ENCODE peak calls at places on chromosome 22, in six cellular contexts. H is HepG2, N is tibial nerve, U is K562, D is A549, Q is ovary. O is an unnamed sample.

GRCh38 chr22:46295277-46295971 is 1.2 kb upstream of the GTSE1 start:
- DNase-seq in U (no peak), N (no peak), D (no peak), H (no peak), Q (no peak), O (no peak)

GRCh38 chr22:46797355-46797754 is 34.9 kb downstream of the TBC1D22A start:
- DNase-seq in H (peak), D (no peak), Q (no peak), N (no peak), U (peak), O (no peak)

GRCh38 chr22:49693416-49693815 is 134.3 kb downstream of the BRD1 start:
- DNase-seq in U (no peak), Q (peak), D (no peak), N (no peak), H (no peak), O (no peak)

GRCh38 chr22:21760640-21761039 is 25.0 kb upstream of the YPEL1 start:
- DNase-seq in U (peak), H (no peak), Q (no peak), D (no peak), N (no peak), O (no peak)

GRCh38 chr22:44571566-44572413 is 73.8 kb upstream of the RTL6 start:
- DNase-seq in H (no peak), D (no peak), Q (peak), U (no peak), N (no peak), O (peak)

GRCh38 chr22:49284931-49285330 is 542.7 kb downstream of the BRD1 start:
- DNase-seq in N (no peak), H (no peak), D (no peak), U (no peak), Q (no peak), O (no peak)

GRCh38 chr22:43782448-43782847 is 29.7 kb downstream of the EFCAB6 start:
- DNase-seq in H (no peak), Q (no peak), N (no peak), U (no peak), D (no peak), O (no peak)

GRCh38 chr22:27512283-27512761 is 289.2 kb downstream of the MN1 start:
- DNase-seq in D (no peak), H (no peak), Q (peak), N (peak), U (no peak), O (peak)

GRCh38 chr22:21642584-21643448 is 714 bp downstream of the SDF2L1 start:
- DNase-seq in H (peak), N (no peak), U (peak), D (peak), Q (peak), O (no peak)

GRCh38 chr22:31082606-31083376 is 1.7 kb downstream of the SMTN start:
- DNase-seq in H (peak), D (peak), U (peak), N (peak), Q (peak), O (peak)

GRCh38 chr22:40215266-40215665 is 37.5 kb downstream of the TNRC6B start:
- DNase-seq in Q (no peak), U (no peak), D (no peak), N (no peak), H (no peak), O (peak)

GRCh38 chr22:50209893-50210292 is 9.1 kb downstream of the SELENOO start:
- DNase-seq in D (peak), H (peak), Q (peak), N (peak), U (peak), O (no peak)

GRCh38 chr22:31290494-31291402 is 1.5 kb downstream of the PIK3IP1 start:
- DNase-seq in H (peak), D (peak), N (peak), U (peak), Q (peak), O (peak)

GRCh38 chr22:50151571-50152537 is 18.7 kb upstream of the PANX2 start:
- DNase-seq in N (no peak), H (no peak), U (no peak), D (no peak), Q (no peak), O (peak)

GRCh38 chr22:45318558-45319318 is 9.0 kb downstream of the FAM118A start:
- DNase-seq in Q (peak), H (no peak), D (no peak), U (no peak), N (peak), O (no peak)

GRCh38 chr22:39381009-39381755 is 18.4 kb upstream of the TAB1 start:
- DNase-seq in D (no peak), U (no peak), Q (no peak), H (no peak), N (no peak), O (no peak)

GRCh38 chr22:30573594-30574094 is 821 bp downstream of the GAL3ST1 start:
- DNase-seq in H (no peak), N (no peak), D (no peak), Q (no peak), U (no peak), O (no peak)

GRCh38 chr22:46356496-46357185 is 21.1 kb downstream of the TRMU start:
- DNase-seq in N (no peak), U (no peak), D (no peak), Q (no peak), H (no peak), O (no peak)

GRCh38 chr22:45538284-45538683 is 35.6 kb downstream of the FBLN1 start:
- DNase-seq in N (no peak), U (no peak), Q (no peak), H (no peak), D (no peak), O (no peak)

GRCh38 chr22:49525776-49526535 is 301.7 kb downstream of the BRD1 start:
- DNase-seq in N (no peak), U (no peak), Q (no peak), H (no peak), D (no peak), O (no peak)

GRCh38 chr22:40008726-40009125 is 14.0 kb downstream of the FAM83F start:
- DNase-seq in U (no peak), Q (no peak), H (no peak), N (no peak), D (no peak), O (no peak)

GRCh38 chr22:27581688-27582087 is 219.9 kb downstream of the MN1 start:
- DNase-seq in U (no peak), H (no peak), D (no peak), Q (peak), N (peak), O (peak)

GRCh38 chr22:40243891-40244290 is 66.2 kb downstream of the TNRC6B start:
- DNase-seq in D (no peak), N (no peak), H (no peak), Q (no peak), U (no peak), O (no peak)

GRCh38 chr22:39439170-39439569 is 17.6 kb upstream of the MGAT3 start:
- DNase-seq in D (no peak), N (no peak), Q (no peak), U (no peak), H (peak), O (no peak)

GRCh38 chr22:46110215-46110614 is 40.1 kb upstream of the PPARA start:
- DNase-seq in U (peak), D (no peak), N (no peak), H (no peak), Q (peak), O (no peak)

GRCh38 chr22:47088480-47089145 is 326.2 kb downstream of the TBC1D22A start:
- DNase-seq in Q (no peak), H (no peak), D (no peak), U (no peak), N (no peak), O (peak)

GRCh38 chr22:28034760-28035401 is 115.8 kb upstream of the PITPNB start:
- DNase-seq in H (no peak), Q (peak), N (peak), U (no peak), D (no peak), O (peak)

GRCh38 chr22:29520851-29521250 is 32.7 kb downstream of the THOC5 start:
- DNase-seq in Q (no peak), N (no peak), U (no peak), D (no peak), H (no peak), O (no peak)

GRCh38 chr22:44464000-44464399 is 34.0 kb downstream of the RTL6 start:
- DNase-seq in D (no peak), N (no peak), U (no peak), Q (no peak), H (no peak), O (no peak)

GRCh38 chr22:50184541-50185383 is 951 bp upstream of the TRABD start:
- DNase-seq in H (no peak), U (no peak), D (no peak), N (no peak), Q (peak), O (no peak)

GRCh38 chr22:50544746-50545253 is 899 bp upstream of the KLHDC7B start:
- DNase-seq in D (no peak), U (no peak), H (no peak), Q (no peak), N (no peak), O (no peak)

GRCh38 chr22:45317551-45318167 is 7.9 kb downstream of the FAM118A start:
- DNase-seq in H (no peak), Q (peak), U (no peak), D (no peak), N (peak), O (peak)

GRCh38 chr22:29811377-29811776 is 26.7 kb downstream of the ASCC2 start:
- DNase-seq in D (no peak), N (no peak), U (no peak), H (peak), Q (no peak), O (no peak)

GRCh38 chr22:30254307-30254706 is 7.7 kb upstream of the LIF start:
- DNase-seq in Q (no peak), H (no peak), N (no peak), U (no peak), D (no peak), O (no peak)

GRCh38 chr22:32996702-32997101 is 61.5 kb downstream of the SYN3 start:
- DNase-seq in N (peak), U (no peak), Q (no peak), D (no peak), H (no peak), O (peak)

GRCh38 chr22:42086051-42086450 is 4.5 kb downstream of the NDUFA6 start:
- DNase-seq in D (no peak), H (no peak), Q (no peak), U (no peak), N (no peak), O (no peak)

GRCh38 chr22:42091446-42091764 is 833 bp upstream of the NDUFA6 start:
- DNase-seq in H (no peak), N (no peak), Q (peak), D (no peak), U (peak), O (no peak)

GRCh38 chr22:42084874-42085273 is 5.4 kb downstream of the SMDT1 start:
- DNase-seq in Q (no peak), U (no peak), D (no peak), H (no peak), N (no peak), O (peak)

GRCh38 chr22:42090596-42091445 is at the start of gene NDUFA6:
- DNase-seq in Q (peak), D (peak), U (peak), H (peak), N (peak), O (peak)
- TF ChIP-seq POLR2A in Q (peak), D (peak), U (peak), H (peak), N (peak), O (peak)

GRCh38 chr22:25545117-25545516 is 19.4 kb upstream of the GRK3 start:
- DNase-seq in H (no peak), Q (no peak), D (no peak), U (no peak), N (no peak), O (no peak)

GRCh38 chr22:25545677-25546076 is 18.8 kb upstream of the GRK3 start:
- DNase-seq in H (no peak), D (no peak), Q (no peak), U (peak), N (no peak), O (no peak)

GRCh38 chr22:25546751-25547150 is 17.7 kb upstream of the GRK3 start:
- DNase-seq in Q (no peak), U (no peak), H (no peak), N (no peak), D (no peak), O (no peak)

GRCh38 chr22:25548866-25549464 is 15.5 kb upstream of the GRK3 start:
- DNase-seq in H (no peak), D (no peak), Q (no peak), N (no peak), U (no peak), O (no peak)

GRCh38 chr22:25546242-25546641 is 18.2 kb upstream of the GRK3 start:
- DNase-seq in H (no peak), U (no peak), N (no peak), Q (no peak), D (no peak), O (no peak)
- H3K27ac ChIP-seq in H (no peak), U (no peak), N (no peak), Q (no peak), D (no peak), O (no peak)

GRCh38 chr22:23237201-23237798 is 57.0 kb downstream of the BCR start:
- DNase-seq in H (no peak), D (no peak), U (peak), N (peak), Q (peak), O (no peak)
- TF ChIP-seq EP300 in H (no peak), D (no peak), U (no peak), N (peak), Q (no peak), O (no peak)

GRCh38 chr22:36350751-36351594 is 36.8 kb downstream of the MYH9 start:
- DNase-seq in N (no peak), H (peak), Q (peak), D (peak), U (no peak), O (no peak)

GRCh38 chr22:36351921-36352774 is 35.6 kb downstream of the MYH9 start:
- DNase-seq in D (no peak), H (peak), N (no peak), U (no peak), Q (no peak), O (no peak)

GRCh38 chr22:36355894-36356293 is 31.9 kb downstream of the MYH9 start:
- DNase-seq in U (no peak), H (no peak), Q (no peak), D (no peak), N (no peak), O (no peak)

GRCh38 chr22:36355362-36355761 is 32.4 kb downstream of the MYH9 start:
- DNase-seq in U (no peak), H (no peak), Q (no peak), N (no peak), D (no peak), O (no peak)

DNA sequence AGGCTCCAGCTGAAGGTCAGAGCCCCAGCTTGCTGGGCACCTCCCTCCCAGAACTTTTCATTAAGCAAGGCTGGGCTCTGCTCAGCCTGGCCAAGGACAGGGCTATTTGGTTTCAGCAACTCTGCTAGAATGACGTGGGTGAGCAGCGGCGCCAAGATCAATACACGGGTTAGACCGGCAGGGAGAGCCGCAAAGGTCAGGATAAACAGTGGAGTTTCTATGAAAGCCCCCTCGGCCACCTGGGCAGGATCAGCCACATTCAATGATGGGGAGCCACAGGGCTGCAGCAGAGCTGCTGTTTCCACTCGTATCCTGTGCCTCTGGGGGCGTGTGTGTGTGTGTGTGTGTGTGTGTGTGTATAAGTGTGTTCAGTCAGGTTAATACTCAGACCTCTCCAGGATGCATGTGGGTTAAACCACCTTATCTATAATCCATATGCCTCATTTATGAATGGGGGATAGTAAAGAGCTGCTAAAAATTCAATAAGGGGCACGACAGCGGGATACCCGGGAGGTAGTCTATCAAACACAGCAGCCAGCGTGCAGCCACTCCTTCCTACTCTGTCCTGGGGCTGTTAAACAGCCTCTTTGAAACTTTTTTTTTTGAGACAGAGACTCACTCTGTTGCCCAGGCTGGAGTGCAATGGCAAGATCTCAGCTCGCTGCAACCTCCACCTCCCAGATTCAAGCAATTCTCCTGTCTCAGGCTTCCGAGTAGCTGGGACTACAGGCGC is 34.8 kb downstream of the MYH9 start:
- DNase-seq in N (peak), D (no peak), U (no peak), H (peak), Q (peak), O (no peak)
- TF ChIP-seq POLR2A in N (no peak), D (no peak), U (no peak), H (no peak), Q (no peak), O (no peak)

GRCh38 chr22:38228326-38228872 is 26.6 kb downstream of the MAFF start:
- DNase-seq in H (no peak), U (no peak), Q (no peak), N (no peak), D (no peak), O (no peak)

GRCh38 chr22:38230916-38231315 is 29.1 kb downstream of the MAFF start:
- DNase-seq in U (no peak), D (no peak), H (no peak), N (no peak), Q (no peak), O (no peak)

GRCh38 chr22:38232196-38232595 is 30.4 kb downstream of the MAFF start:
- DNase-seq in H (no peak), U (no peak), N (no peak), D (no peak), Q (no peak), O (no peak)

GRCh38 chr22:38228873-38229740 is 27.3 kb downstream of the MAFF start:
- DNase-seq in H (peak), Q (no peak), N (no peak), D (peak), U (no peak), O (peak)

DNA sequence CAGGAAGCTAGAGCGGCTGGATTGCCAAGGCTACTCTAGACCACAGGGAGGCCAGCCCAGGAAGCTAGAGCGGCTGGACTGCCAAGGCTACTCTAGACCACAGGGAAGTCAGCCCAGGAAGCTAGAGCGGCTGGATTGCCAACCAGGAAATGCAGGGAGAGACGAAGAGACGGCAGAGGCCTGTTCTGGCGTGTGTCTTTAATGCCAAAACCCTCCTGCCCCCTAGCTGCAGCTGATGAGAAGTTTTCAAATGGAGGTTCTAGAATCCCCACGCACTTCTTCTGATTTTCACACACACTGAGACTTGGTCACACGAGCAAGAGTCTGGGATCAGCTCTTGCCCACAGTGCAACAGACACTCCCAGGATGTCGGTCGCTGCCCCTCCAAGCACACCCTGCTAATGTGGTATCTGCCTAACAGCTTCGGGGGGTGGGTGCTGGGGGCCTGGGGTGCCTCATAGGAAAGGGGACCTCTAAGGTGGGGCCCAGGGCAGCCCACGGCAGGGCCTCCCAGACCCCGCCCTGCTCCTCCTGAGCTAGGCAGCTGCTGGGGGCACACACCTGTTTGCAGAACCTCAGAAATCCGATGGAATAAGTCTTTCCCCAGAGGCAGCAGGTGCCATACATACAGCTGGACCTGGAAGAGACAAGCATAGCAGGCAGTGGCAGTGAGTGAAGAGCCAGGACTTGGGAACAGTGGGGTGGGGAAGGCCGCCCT is 28.5 kb downstream of the MAFF start:
- DNase-seq in U (no peak), H (peak), D (no peak), N (no peak), Q (no peak), O (no peak)
- H3K27ac ChIP-seq in U (no peak), H (no peak), D (peak), N (peak), Q (peak), O (peak)

GRCh38 chr22:19799322-19800190 is 39.0 kb downstream of the TBX1 start:
- DNase-seq in H (no peak), D (no peak), U (no peak), Q (peak), N (peak), O (peak)
- TF ChIP-seq EP300 in H (no peak), D (no peak), U (no peak), Q (no peak), N (peak), O (no peak)

GRCh38 chr22:42645938-42646568 is 3.1 kb downstream of the CYB5R3 start:
- DNase-seq in D (no peak), H (no peak), N (no peak), Q (no peak), U (no peak), O (no peak)
- TF ChIP-seq POLR2A in D (no peak), H (peak), N (no peak), Q (no peak), U (no peak), O (no peak)